ENCODE peak calls at places on chromosomes 11 and 22, in ten cellular contexts. One of them, this sample, is unnamed.
A peak's percentile ranks its signal among the peaks of the same experiment; 100 is the strongest.

GRCh38 chr22:26139320-26139719 is 29.9 kb upstream of the SEZ6L start:
- DNase-seq in ascending aorta: no peak
- DNase-seq in fibroblast of pulmonary artery: no peak
- DNase-seq in GM23248: no peak
- DNase-seq in NCI-H2029: peak; percentile 74
- DNase-seq in nucleus accumbens: peak; percentile 3
- DNase-seq in glutamatergic neuron: no peak
- DNase-seq in heart left ventricle: no peak
- DNase-seq in coronary artery: no peak
- DNase-seq in neural progenitor cell: no peak
- DNase-seq in this sample: peak; percentile 49

GRCh38 chr11:14454861-14455632 is 44.6 kb downstream of the COPB1 start:
- DNase-seq in heart left ventricle: no peak
- DNase-seq in coronary artery: no peak
- DNase-seq in ascending aorta: no peak
- DNase-seq in nucleus accumbens: no peak
- DNase-seq in glutamatergic neuron: no peak
- DNase-seq in fibroblast of pulmonary artery: peak; percentile 54
- DNase-seq in NCI-H2029: no peak
- DNase-seq in neural progenitor cell: peak; percentile 16
- DNase-seq in GM23248: peak; percentile 65
- DNase-seq in this sample: no peak

GRCh38 chr11:103601230-103601846 is 435.1 kb upstream of the DDI1 start:
- DNase-seq in heart left ventricle: no peak
- DNase-seq in nucleus accumbens: no peak
- DNase-seq in glutamatergic neuron: peak; percentile 56
- DNase-seq in ascending aorta: no peak
- DNase-seq in neural progenitor cell: peak; percentile 67
- DNase-seq in NCI-H2029: peak; percentile 2
- DNase-seq in GM23248: peak; percentile 82
- DNase-seq in fibroblast of pulmonary artery: peak; percentile 85
- DNase-seq in coronary artery: no peak
- DNase-seq in this sample: peak; percentile 27

GRCh38 chr11:63869686-63870085 is 30.8 kb downstream of the MARK2 start:
- DNase-seq in nucleus accumbens: no peak
- DNase-seq in coronary artery: no peak
- DNase-seq in fibroblast of pulmonary artery: no peak
- DNase-seq in GM23248: no peak
- DNase-seq in glutamatergic neuron: no peak
- DNase-seq in heart left ventricle: no peak
- DNase-seq in NCI-H2029: no peak
- DNase-seq in ascending aorta: no peak
- DNase-seq in neural progenitor cell: no peak
- DNase-seq in this sample: no peak

GRCh38 chr22:50286701-50287318 is 16.6 kb upstream of the MAPK11 start:
- DNase-seq in coronary artery: no peak
- DNase-seq in neural progenitor cell: no peak
- DNase-seq in heart left ventricle: no peak
- DNase-seq in ascending aorta: no peak
- DNase-seq in NCI-H2029: no peak
- DNase-seq in fibroblast of pulmonary artery: no peak
- DNase-seq in GM23248: no peak
- DNase-seq in glutamatergic neuron: no peak
- DNase-seq in nucleus accumbens: no peak
- DNase-seq in this sample: no peak

GRCh38 chr11:111001986-111002616 is 243.4 kb upstream of the POU2AF2 start:
- DNase-seq in heart left ventricle: no peak
- DNase-seq in nucleus accumbens: no peak
- DNase-seq in neural progenitor cell: no peak
- DNase-seq in ascending aorta: no peak
- DNase-seq in glutamatergic neuron: no peak
- DNase-seq in coronary artery: no peak
- DNase-seq in GM23248: peak; percentile 96
- DNase-seq in fibroblast of pulmonary artery: peak; percentile 87
- DNase-seq in NCI-H2029: no peak
- DNase-seq in this sample: no peak

GRCh38 chr11:18958221-18958910 is 19.2 kb upstream of the MRGPRX1 start:
- DNase-seq in ascending aorta: no peak
- DNase-seq in glutamatergic neuron: no peak
- DNase-seq in coronary artery: no peak
- DNase-seq in nucleus accumbens: no peak
- DNase-seq in GM23248: no peak
- DNase-seq in fibroblast of pulmonary artery: no peak
- DNase-seq in NCI-H2029: no peak
- DNase-seq in neural progenitor cell: no peak
- DNase-seq in heart left ventricle: no peak
- DNase-seq in this sample: no peak

GRCh38 chr11:42543844-42544243 is 768.0 kb upstream of the API5 start:
- DNase-seq in heart left ventricle: no peak
- DNase-seq in nucleus accumbens: no peak
- DNase-seq in neural progenitor cell: no peak
- DNase-seq in NCI-H2029: no peak
- DNase-seq in fibroblast of pulmonary artery: peak; percentile 18
- DNase-seq in GM23248: no peak
- DNase-seq in glutamatergic neuron: no peak
- DNase-seq in coronary artery: no peak
- DNase-seq in ascending aorta: no peak
- DNase-seq in this sample: no peak

GRCh38 chr11:22130462-22131053 is 62.3 kb upstream of the ANO5 start:
- DNase-seq in NCI-H2029: peak; percentile 17
- DNase-seq in coronary artery: no peak
- DNase-seq in fibroblast of pulmonary artery: peak; percentile 2
- DNase-seq in ascending aorta: no peak
- DNase-seq in heart left ventricle: no peak
- DNase-seq in GM23248: peak; percentile 14
- DNase-seq in nucleus accumbens: no peak
- DNase-seq in glutamatergic neuron: no peak
- DNase-seq in neural progenitor cell: peak; percentile 25
- DNase-seq in this sample: no peak

GRCh38 chr11:19769820-19770219 is 57.2 kb downstream of the NAV2 start:
- DNase-seq in heart left ventricle: no peak
- DNase-seq in GM23248: peak; percentile 61
- DNase-seq in ascending aorta: no peak
- DNase-seq in glutamatergic neuron: no peak
- DNase-seq in neural progenitor cell: no peak
- DNase-seq in nucleus accumbens: no peak
- DNase-seq in NCI-H2029: no peak
- DNase-seq in fibroblast of pulmonary artery: peak; percentile 47
- DNase-seq in coronary artery: peak; percentile 21
- DNase-seq in this sample: no peak

GRCh38 chr11:130523609-130524008 is 75.2 kb downstream of the ADAMTS15 start:
- DNase-seq in coronary artery: no peak
- DNase-seq in nucleus accumbens: no peak
- DNase-seq in heart left ventricle: no peak
- DNase-seq in neural progenitor cell: no peak
- DNase-seq in NCI-H2029: no peak
- DNase-seq in fibroblast of pulmonary artery: peak; percentile 84
- DNase-seq in glutamatergic neuron: no peak
- DNase-seq in GM23248: peak; percentile 97
- DNase-seq in ascending aorta: no peak
- DNase-seq in this sample: no peak

GRCh38 chr11:117226388-117227385 is 5.2 kb downstream of the PCSK7 start:
- DNase-seq in neural progenitor cell: peak; percentile 84
- DNase-seq in fibroblast of pulmonary artery: peak; percentile 88
- DNase-seq in ascending aorta: peak; percentile 71
- DNase-seq in coronary artery: peak; percentile 76
- DNase-seq in heart left ventricle: no peak
- DNase-seq in nucleus accumbens: peak; percentile 40
- DNase-seq in glutamatergic neuron: peak; percentile 42
- DNase-seq in GM23248: peak; percentile 81
- DNase-seq in NCI-H2029: peak; percentile 63
- DNase-seq in this sample: no peak

GRCh38 chr11:64856382-64857227 is 12.2 kb upstream of the CDC42BPG start:
- DNase-seq in heart left ventricle: peak; percentile 86
- DNase-seq in nucleus accumbens: no peak
- DNase-seq in coronary artery: peak; percentile 97
- DNase-seq in fibroblast of pulmonary artery: peak; percentile 75
- DNase-seq in ascending aorta: peak; percentile 98
- DNase-seq in glutamatergic neuron: no peak
- DNase-seq in NCI-H2029: no peak
- DNase-seq in neural progenitor cell: no peak
- DNase-seq in GM23248: peak; percentile 98
- DNase-seq in this sample: peak; percentile 63

GRCh38 chr22:32237021-32237420 is 18.1 kb downstream of the SLC5A4 start:
- DNase-seq in heart left ventricle: no peak
- DNase-seq in neural progenitor cell: no peak
- DNase-seq in ascending aorta: no peak
- DNase-seq in coronary artery: no peak
- DNase-seq in GM23248: no peak
- DNase-seq in glutamatergic neuron: no peak
- DNase-seq in nucleus accumbens: no peak
- DNase-seq in NCI-H2029: no peak
- DNase-seq in fibroblast of pulmonary artery: no peak
- DNase-seq in this sample: no peak

GRCh38 chr11:88886796-88887195 is 179.0 kb downstream of the GRM5 start:
- DNase-seq in ascending aorta: no peak
- DNase-seq in nucleus accumbens: no peak
- DNase-seq in coronary artery: no peak
- DNase-seq in NCI-H2029: peak; percentile 0
- DNase-seq in glutamatergic neuron: peak; percentile 16
- DNase-seq in neural progenitor cell: peak; percentile 70
- DNase-seq in GM23248: peak; percentile 60
- DNase-seq in fibroblast of pulmonary artery: peak; percentile 66
- DNase-seq in heart left ventricle: no peak
- DNase-seq in this sample: no peak

GRCh38 chr11:13465909-13466371 is 2.9 kb upstream of the BTBD10 start:
- DNase-seq in NCI-H2029: peak; percentile 40
- DNase-seq in neural progenitor cell: no peak
- DNase-seq in coronary artery: no peak
- DNase-seq in heart left ventricle: no peak
- DNase-seq in GM23248: peak; percentile 54
- DNase-seq in glutamatergic neuron: no peak
- DNase-seq in nucleus accumbens: peak; percentile 7
- DNase-seq in fibroblast of pulmonary artery: peak; percentile 71
- DNase-seq in ascending aorta: no peak
- DNase-seq in this sample: no peak

GRCh38 chr11:1304376-1304775 is 5.1 kb downstream of the TOLLIP start:
- DNase-seq in nucleus accumbens: no peak
- DNase-seq in neural progenitor cell: no peak
- DNase-seq in coronary artery: peak; percentile 56
- DNase-seq in heart left ventricle: no peak
- DNase-seq in fibroblast of pulmonary artery: no peak
- DNase-seq in glutamatergic neuron: no peak
- DNase-seq in NCI-H2029: no peak
- DNase-seq in ascending aorta: no peak
- DNase-seq in GM23248: no peak
- DNase-seq in this sample: peak; percentile 74

GRCh38 chr11:118437046-118437735 is 899 bp downstream of the KMT2A start:
- DNase-seq in fibroblast of pulmonary artery: no peak
- DNase-seq in heart left ventricle: peak; percentile 41
- DNase-seq in nucleus accumbens: peak; percentile 41
- DNase-seq in ascending aorta: peak; percentile 77
- DNase-seq in GM23248: peak; percentile 76
- DNase-seq in neural progenitor cell: peak; percentile 81
- DNase-seq in glutamatergic neuron: peak; percentile 70
- DNase-seq in coronary artery: peak; percentile 77
- DNase-seq in NCI-H2029: peak; percentile 43
- DNase-seq in this sample: peak; percentile 43

GRCh38 chr22:20918663-20919220 is 1.5 kb downstream of the CRKL start:
- DNase-seq in GM23248: peak; percentile 42
- DNase-seq in neural progenitor cell: peak; percentile 14
- DNase-seq in glutamatergic neuron: no peak
- DNase-seq in NCI-H2029: no peak
- DNase-seq in fibroblast of pulmonary artery: no peak
- DNase-seq in heart left ventricle: no peak
- DNase-seq in ascending aorta: no peak
- DNase-seq in nucleus accumbens: no peak
- DNase-seq in coronary artery: no peak
- DNase-seq in this sample: no peak

GRCh38 chr11:64378335-64378884 is 19.4 kb downstream of the RPS6KA4 start:
- DNase-seq in NCI-H2029: no peak
- DNase-seq in fibroblast of pulmonary artery: peak; percentile 29
- DNase-seq in heart left ventricle: no peak
- DNase-seq in GM23248: peak; percentile 70
- DNase-seq in coronary artery: no peak
- DNase-seq in glutamatergic neuron: no peak
- DNase-seq in neural progenitor cell: no peak
- DNase-seq in nucleus accumbens: no peak
- DNase-seq in ascending aorta: no peak
- DNase-seq in this sample: peak; percentile 67

GRCh38 chr22:21966643-21967516 is 14.2 kb upstream of the PPM1F start:
- DNase-seq in glutamatergic neuron: no peak
- DNase-seq in neural progenitor cell: no peak
- DNase-seq in ascending aorta: no peak
- DNase-seq in GM23248: no peak
- DNase-seq in nucleus accumbens: no peak
- DNase-seq in coronary artery: no peak
- DNase-seq in fibroblast of pulmonary artery: no peak
- DNase-seq in heart left ventricle: no peak
- DNase-seq in NCI-H2029: no peak
- DNase-seq in this sample: no peak

GRCh38 chr11:115657586-115657985 is 153.4 kb upstream of the CADM1 start:
- DNase-seq in NCI-H2029: no peak
- DNase-seq in GM23248: no peak
- DNase-seq in nucleus accumbens: no peak
- DNase-seq in glutamatergic neuron: no peak
- DNase-seq in fibroblast of pulmonary artery: no peak
- DNase-seq in heart left ventricle: no peak
- DNase-seq in coronary artery: no peak
- DNase-seq in neural progenitor cell: no peak
- DNase-seq in ascending aorta: no peak
- DNase-seq in this sample: no peak

GRCh38 chr11:105933666-105934065 is 88.4 kb downstream of the MSANTD4 start:
- DNase-seq in fibroblast of pulmonary artery: no peak
- DNase-seq in NCI-H2029: no peak
- DNase-seq in coronary artery: no peak
- DNase-seq in nucleus accumbens: no peak
- DNase-seq in neural progenitor cell: no peak
- DNase-seq in heart left ventricle: no peak
- DNase-seq in GM23248: no peak
- DNase-seq in glutamatergic neuron: no peak
- DNase-seq in ascending aorta: no peak
- DNase-seq in this sample: no peak

GRCh38 chr22:40904101-40904500 is 42.2 kb upstream of the DNAJB7 start:
- DNase-seq in ascending aorta: no peak
- DNase-seq in fibroblast of pulmonary artery: no peak
- DNase-seq in GM23248: no peak
- DNase-seq in coronary artery: no peak
- DNase-seq in neural progenitor cell: no peak
- DNase-seq in NCI-H2029: no peak
- DNase-seq in nucleus accumbens: no peak
- DNase-seq in heart left ventricle: no peak
- DNase-seq in glutamatergic neuron: no peak
- DNase-seq in this sample: no peak

GRCh38 chr11:113242767-113243397 is 71.5 kb upstream of the TTC12 start:
- DNase-seq in GM23248: peak; percentile 80
- DNase-seq in heart left ventricle: no peak
- DNase-seq in glutamatergic neuron: no peak
- DNase-seq in nucleus accumbens: peak; percentile 70
- DNase-seq in NCI-H2029: peak; percentile 36
- DNase-seq in ascending aorta: no peak
- DNase-seq in fibroblast of pulmonary artery: peak; percentile 69
- DNase-seq in neural progenitor cell: peak; percentile 44
- DNase-seq in coronary artery: no peak
- DNase-seq in this sample: no peak

GRCh38 chr11:107908211-107908610 is 20.0 kb upstream of the RAB39A start:
- DNase-seq in ascending aorta: no peak
- DNase-seq in fibroblast of pulmonary artery: no peak
- DNase-seq in NCI-H2029: no peak
- DNase-seq in nucleus accumbens: no peak
- DNase-seq in coronary artery: no peak
- DNase-seq in heart left ventricle: no peak
- DNase-seq in neural progenitor cell: no peak
- DNase-seq in glutamatergic neuron: no peak
- DNase-seq in GM23248: no peak
- DNase-seq in this sample: no peak

GRCh38 chr11:126704144-126704543 is 296.4 kb downstream of the KIRREL3 start:
- DNase-seq in GM23248: peak; percentile 25
- DNase-seq in fibroblast of pulmonary artery: no peak
- DNase-seq in NCI-H2029: no peak
- DNase-seq in heart left ventricle: no peak
- DNase-seq in nucleus accumbens: no peak
- DNase-seq in neural progenitor cell: no peak
- DNase-seq in glutamatergic neuron: no peak
- DNase-seq in coronary artery: no peak
- DNase-seq in ascending aorta: no peak
- DNase-seq in this sample: no peak

GRCh38 chr11:133797542-133797941 is 47.8 kb downstream of the SPATA19 start:
- DNase-seq in glutamatergic neuron: no peak
- DNase-seq in GM23248: no peak
- DNase-seq in heart left ventricle: no peak
- DNase-seq in coronary artery: no peak
- DNase-seq in NCI-H2029: no peak
- DNase-seq in neural progenitor cell: no peak
- DNase-seq in nucleus accumbens: no peak
- DNase-seq in fibroblast of pulmonary artery: no peak
- DNase-seq in ascending aorta: no peak
- DNase-seq in this sample: no peak